ENCODE peak calls at places on chromosomes 7 and 10, in five cellular contexts. J, O, B, V and T are unnamed samples. For H3K27me3, the result is how much of the 10 kb centered on the place peaks cover.

GRCh38 chr10:9305018-9305655 is 1250.6 kb downstream of the GATA3 start:
- DNase-seq in J (no peak), O (no peak), B (no peak), V (no peak), T (peak)

GRCh38 chr10:46547881-46548780 is 8.3 kb downstream of the GPRIN2 start:
- DNase-seq in J (peak), O (peak), B (no peak), V (no peak), T (peak)

GRCh38 chr7:70432567-70433001 is 699.4 kb upstream of the GALNT17 start:
- DNase-seq in J (no peak), O (no peak), B (no peak), V (no peak), T (no peak)

GRCh38 chr7:114183311-114184105 is 231.1 kb upstream of the FOXP2 start:
- DNase-seq in J (no peak), O (no peak), B (no peak), V (no peak), T (no peak)

GRCh38 chr7:7996568-7996967 is 28.0 kb downstream of the GLCCI1 start:
- DNase-seq in J (no peak), O (no peak), B (no peak), V (no peak), T (no peak)

GRCh38 chr7:20089431-20089830 is 127.8 kb downstream of the MACC1 start:
- DNase-seq in J (no peak), O (no peak), B (no peak), V (no peak), T (no peak)

GRCh38 chr7:8423057-8423456 is 10.4 kb upstream of the NXPH1 start:
- DNase-seq in J (no peak), O (no peak), B (no peak), V (no peak), T (no peak)

GRCh38 chr7:86995052-86995725 is 64.3 kb downstream of the ELAPOR2 start:
- DNase-seq in J (no peak), O (no peak), B (no peak), V (no peak), T (no peak)

GRCh38 chr7:120740348-120740747 is 117.6 kb downstream of the TSPAN12 start:
- DNase-seq in J (no peak), O (no peak), B (no peak), V (no peak), T (no peak)

GRCh38 chr10:116664631-116665030 is 43.9 kb downstream of the PNLIPRP2 start:
- DNase-seq in J (no peak), O (no peak), B (no peak), V (no peak), T (no peak)

GRCh38 chr7:18590744-18591340 is 95.3 kb downstream of the HDAC9 start:
- DNase-seq in J (no peak), O (no peak), B (no peak), V (no peak), T (peak)

GRCh38 chr10:31939797-31940708 is 11.4 kb upstream of the ARHGAP12 start:
- DNase-seq in J (no peak), O (no peak), B (no peak), V (no peak), T (no peak)

GRCh38 chr10:89207801-89208551 is 859 bp upstream of the CH25H start:
- DNase-seq in J (peak), O (no peak), B (peak), V (no peak), T (peak)

GRCh38 chr7:75850222-75850621 is 28.6 kb upstream of the RHBDD2 start:
- DNase-seq in J (no peak), O (no peak), B (no peak), V (no peak), T (no peak)

GRCh38 chr7:43648725-43649406 is 66.0 kb downstream of the STK17A start:
- DNase-seq in J (no peak), O (peak), B (peak), V (peak), T (peak)

GRCh38 chr7:118372530-118372929 is 148.0 kb downstream of the ANKRD7 start:
- DNase-seq in J (no peak), O (no peak), B (no peak), V (no peak), T (no peak)

GRCh38 chr10:79021331-79021907 is 47.3 kb upstream of the ZMIZ1 start:
- DNase-seq in J (no peak), O (peak), B (no peak), V (no peak), T (no peak)

GRCh38 chr7:47401571-47402570 is 180.0 kb downstream of the TNS3 start:
- DNase-seq in J (no peak), O (no peak), B (no peak), V (no peak), T (no peak)

GRCh38 chr7:37971491-37971890 is 51.1 kb downstream of the EPDR1 start:
- DNase-seq in J (no peak), O (no peak), B (no peak), V (no peak), T (no peak)

GRCh38 chr10:122162566-122163181 is 108.4 kb upstream of the BTBD16 start:
- DNase-seq in J (no peak), O (no peak), B (no peak), V (no peak), T (no peak)
- H3K27me3 ChIP-seq in J (under half), O (under half), B (under half), V (half or more), T (under half)

GRCh38 chr10:70265032-70265689 is 18.6 kb downstream of the NPFFR1 start:
- DNase-seq in J (no peak), O (no peak), B (no peak), V (no peak), T (no peak)

GRCh38 chr10:70266056-70266455 is 17.7 kb downstream of the NPFFR1 start:
- DNase-seq in J (no peak), O (no peak), B (no peak), V (no peak), T (no peak)

GRCh38 chr10:70266701-70267100 is 17.1 kb downstream of the NPFFR1 start:
- DNase-seq in J (no peak), O (no peak), B (no peak), V (no peak), T (no peak)

GRCh38 chr10:70268376-70268775 is 15.4 kb downstream of the NPFFR1 start:
- DNase-seq in J (no peak), O (no peak), B (no peak), V (no peak), T (no peak)

DNA sequence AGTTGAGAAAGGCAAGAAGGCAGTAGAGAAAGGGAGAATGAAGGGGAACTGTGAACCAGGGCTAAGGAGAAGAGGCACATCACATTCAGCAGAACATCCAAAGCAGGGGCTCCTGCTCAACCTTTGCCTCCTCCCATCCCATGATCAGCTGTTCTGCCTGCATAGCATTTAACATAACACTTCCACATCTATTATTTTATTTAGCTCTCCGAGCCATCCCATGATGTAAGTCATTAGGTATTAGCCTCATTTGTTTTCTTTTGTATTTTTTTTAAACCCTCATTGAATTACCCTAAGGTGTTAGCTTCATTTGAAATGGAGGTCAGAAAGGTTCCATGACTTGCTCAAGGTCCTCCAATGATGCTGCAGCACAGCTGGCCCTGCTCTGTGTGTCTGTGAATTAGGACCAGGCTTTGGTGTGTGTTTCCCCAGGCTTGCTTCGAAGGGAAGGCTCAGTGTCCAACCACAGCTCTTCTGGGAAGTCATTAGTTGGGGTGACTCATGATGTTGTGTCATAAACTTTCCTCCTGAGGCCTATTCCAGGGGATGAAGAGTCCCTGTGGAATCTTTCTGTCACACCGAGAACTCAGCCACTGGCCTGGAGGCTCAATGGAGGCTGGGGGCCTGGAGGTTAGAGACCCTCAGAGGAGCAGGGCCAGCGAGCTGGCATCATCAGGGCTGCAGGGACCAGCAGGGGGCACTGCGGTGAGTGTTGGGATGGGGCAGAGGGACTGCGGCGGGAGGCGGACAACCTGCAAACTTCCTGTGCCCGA is 16.5 kb downstream of the NPFFR1 start:
- DNase-seq in J (no peak), O (no peak), B (no peak), V (no peak), T (no peak)
- H3K27ac ChIP-seq in J (no peak), O (no peak), B (no peak), V (no peak), T (no peak)

GRCh38 chr7:1698221-1698620 is 28.1 kb downstream of the ELFN1 start:
- DNase-seq in J (no peak), O (no peak), B (no peak), V (no peak), T (no peak)
- H3K27me3 ChIP-seq in J (under half), O (under half), B (under half), V (under half), T (under half)

GRCh38 chr10:103746598-103746997 is 108.8 kb downstream of the SH3PXD2A start:
- DNase-seq in J (no peak), O (no peak), B (no peak), V (no peak), T (no peak)
- H3K27ac ChIP-seq in J (peak), O (no peak), B (no peak), V (no peak), T (peak)

GRCh38 chr7:2934984-2935740 is 91.1 kb upstream of the GNA12 start:
- DNase-seq in J (no peak), O (peak), B (no peak), V (no peak), T (no peak)
- H3K27me3 ChIP-seq in J (half or more), O (under half), B (under half), V (under half), T (under half)